ENCODE peak calls at places on chromosomes 1 and 21, in six cellular contexts. One of them, this sample, is unnamed.

GRCh38 chr1:109793486-109794318 is 30.0 kb upstream of the EPS8L3 start:
- DNase-seq in activated naive CD8-positive, alpha-beta T cell treated with anti-CD3 and anti-CD28 coated beads for 36 hours: peak; percentile 53
- DNase-seq in foreskin keratinocyte: peak; percentile 71
- DNase-seq in activated CD4-positive, alpha-beta T cell treated with anti-CD3 and anti-CD28 coated beads, Interleukin-2, amount 50 U/mL, for 1 hour: peak; percentile 34
- DNase-seq in gastrocnemius medialis: peak; percentile 12
- DNase-seq in germinal center: no peak
- DNase-seq in this sample: no peak

GRCh38 chr1:223707270-223708000 is 4.9 kb upstream of the CAPN2 start:
- DNase-seq in gastrocnemius medialis: peak; percentile 82
- DNase-seq in germinal center: no peak
- DNase-seq in activated naive CD8-positive, alpha-beta T cell treated with anti-CD3 and anti-CD28 coated beads for 36 hours: no peak
- DNase-seq in activated CD4-positive, alpha-beta T cell treated with anti-CD3 and anti-CD28 coated beads, Interleukin-2, amount 50 U/mL, for 1 hour: no peak
- DNase-seq in foreskin keratinocyte: peak; percentile 95
- DNase-seq in this sample: no peak

GRCh38 chr1:71156633-71157032 is 75.8 kb upstream of the ZRANB2 start:
- DNase-seq in foreskin keratinocyte: no peak
- DNase-seq in germinal center: no peak
- DNase-seq in activated CD4-positive, alpha-beta T cell treated with anti-CD3 and anti-CD28 coated beads, Interleukin-2, amount 50 U/mL, for 1 hour: no peak
- DNase-seq in gastrocnemius medialis: no peak
- DNase-seq in activated naive CD8-positive, alpha-beta T cell treated with anti-CD3 and anti-CD28 coated beads for 36 hours: no peak
- DNase-seq in this sample: no peak

GRCh38 chr1:58032621-58033073 is 513.9 kb downstream of the OMA1 start:
- DNase-seq in foreskin keratinocyte: no peak
- DNase-seq in activated naive CD8-positive, alpha-beta T cell treated with anti-CD3 and anti-CD28 coated beads for 36 hours: no peak
- DNase-seq in activated CD4-positive, alpha-beta T cell treated with anti-CD3 and anti-CD28 coated beads, Interleukin-2, amount 50 U/mL, for 1 hour: no peak
- DNase-seq in gastrocnemius medialis: no peak
- DNase-seq in germinal center: no peak
- DNase-seq in this sample: no peak

GRCh38 chr21:45418301-45419071 is 13.5 kb downstream of the COL18A1 start:
- DNase-seq in activated CD4-positive, alpha-beta T cell treated with anti-CD3 and anti-CD28 coated beads, Interleukin-2, amount 50 U/mL, for 1 hour: no peak
- DNase-seq in germinal center: no peak
- DNase-seq in foreskin keratinocyte: no peak
- DNase-seq in gastrocnemius medialis: no peak
- DNase-seq in activated naive CD8-positive, alpha-beta T cell treated with anti-CD3 and anti-CD28 coated beads for 36 hours: no peak
- DNase-seq in this sample: no peak

GRCh38 chr1:243841507-243841906 is 8.5 kb downstream of the AKT3 start:
- DNase-seq in activated naive CD8-positive, alpha-beta T cell treated with anti-CD3 and anti-CD28 coated beads for 36 hours: no peak
- DNase-seq in foreskin keratinocyte: no peak
- DNase-seq in germinal center: no peak
- DNase-seq in gastrocnemius medialis: no peak
- DNase-seq in activated CD4-positive, alpha-beta T cell treated with anti-CD3 and anti-CD28 coated beads, Interleukin-2, amount 50 U/mL, for 1 hour: no peak
- DNase-seq in this sample: no peak

GRCh38 chr1:11731719-11732283 is 4.1 kb upstream of the AGTRAP start:
- DNase-seq in foreskin keratinocyte: peak; percentile 54
- DNase-seq in germinal center: no peak
- DNase-seq in activated CD4-positive, alpha-beta T cell treated with anti-CD3 and anti-CD28 coated beads, Interleukin-2, amount 50 U/mL, for 1 hour: no peak
- DNase-seq in activated naive CD8-positive, alpha-beta T cell treated with anti-CD3 and anti-CD28 coated beads for 36 hours: peak; percentile 44
- DNase-seq in gastrocnemius medialis: peak; percentile 90
- DNase-seq in this sample: no peak

GRCh38 chr1:66271904-66272254 is 262.1 kb upstream of the SGIP1 start:
- DNase-seq in foreskin keratinocyte: peak; percentile 56
- DNase-seq in activated naive CD8-positive, alpha-beta T cell treated with anti-CD3 and anti-CD28 coated beads for 36 hours: no peak
- DNase-seq in germinal center: no peak
- DNase-seq in activated CD4-positive, alpha-beta T cell treated with anti-CD3 and anti-CD28 coated beads, Interleukin-2, amount 50 U/mL, for 1 hour: no peak
- DNase-seq in gastrocnemius medialis: peak; percentile 71
- DNase-seq in this sample: no peak

GRCh38 chr1:150876111-150876434 is 326 bp downstream of the ARNT start:
- DNase-seq in gastrocnemius medialis: peak; percentile 59
- DNase-seq in activated naive CD8-positive, alpha-beta T cell treated with anti-CD3 and anti-CD28 coated beads for 36 hours: no peak
- DNase-seq in germinal center: no peak
- DNase-seq in activated CD4-positive, alpha-beta T cell treated with anti-CD3 and anti-CD28 coated beads, Interleukin-2, amount 50 U/mL, for 1 hour: no peak
- DNase-seq in foreskin keratinocyte: peak; percentile 6
- DNase-seq in this sample: no peak

GRCh38 chr21:34822957-34823356 is 154.2 kb downstream of the CLIC6 start:
- DNase-seq in foreskin keratinocyte: peak; percentile 66
- DNase-seq in activated naive CD8-positive, alpha-beta T cell treated with anti-CD3 and anti-CD28 coated beads for 36 hours: no peak
- DNase-seq in germinal center: no peak
- DNase-seq in activated CD4-positive, alpha-beta T cell treated with anti-CD3 and anti-CD28 coated beads, Interleukin-2, amount 50 U/mL, for 1 hour: no peak
- DNase-seq in gastrocnemius medialis: no peak
- DNase-seq in this sample: no peak

GRCh38 chr1:23810818-23811420 is 10.4 kb upstream of the GALE start:
- DNase-seq in germinal center: peak; percentile 88
- DNase-seq in activated CD4-positive, alpha-beta T cell treated with anti-CD3 and anti-CD28 coated beads, Interleukin-2, amount 50 U/mL, for 1 hour: peak; percentile 53
- DNase-seq in foreskin keratinocyte: no peak
- DNase-seq in gastrocnemius medialis: no peak
- DNase-seq in activated naive CD8-positive, alpha-beta T cell treated with anti-CD3 and anti-CD28 coated beads for 36 hours: peak; percentile 54
- DNase-seq in this sample: peak; percentile 86

GRCh38 chr1:53316058-53316741 is 11.7 kb downstream of the LRP8 start:
- DNase-seq in foreskin keratinocyte: no peak
- DNase-seq in germinal center: no peak
- DNase-seq in activated CD4-positive, alpha-beta T cell treated with anti-CD3 and anti-CD28 coated beads, Interleukin-2, amount 50 U/mL, for 1 hour: no peak
- DNase-seq in activated naive CD8-positive, alpha-beta T cell treated with anti-CD3 and anti-CD28 coated beads for 36 hours: no peak
- DNase-seq in gastrocnemius medialis: no peak
- DNase-seq in this sample: no peak

GRCh38 chr1:225476538-225476988 is 48.7 kb upstream of the LBR start:
- DNase-seq in activated naive CD8-positive, alpha-beta T cell treated with anti-CD3 and anti-CD28 coated beads for 36 hours: peak; percentile 38
- DNase-seq in activated CD4-positive, alpha-beta T cell treated with anti-CD3 and anti-CD28 coated beads, Interleukin-2, amount 50 U/mL, for 1 hour: no peak
- DNase-seq in gastrocnemius medialis: no peak
- DNase-seq in foreskin keratinocyte: no peak
- DNase-seq in germinal center: no peak
- DNase-seq in this sample: no peak

GRCh38 chr1:98086796-98087195 is 166.0 kb upstream of the DPYD start:
- DNase-seq in activated naive CD8-positive, alpha-beta T cell treated with anti-CD3 and anti-CD28 coated beads for 36 hours: no peak
- DNase-seq in germinal center: no peak
- DNase-seq in foreskin keratinocyte: peak; percentile 95
- DNase-seq in gastrocnemius medialis: no peak
- DNase-seq in activated CD4-positive, alpha-beta T cell treated with anti-CD3 and anti-CD28 coated beads, Interleukin-2, amount 50 U/mL, for 1 hour: no peak
- DNase-seq in this sample: no peak

GRCh38 chr21:42089093-42089631 is 18.0 kb downstream of the UMODL1 start:
- DNase-seq in foreskin keratinocyte: no peak
- DNase-seq in activated naive CD8-positive, alpha-beta T cell treated with anti-CD3 and anti-CD28 coated beads for 36 hours: no peak
- DNase-seq in gastrocnemius medialis: no peak
- DNase-seq in germinal center: no peak
- DNase-seq in activated CD4-positive, alpha-beta T cell treated with anti-CD3 and anti-CD28 coated beads, Interleukin-2, amount 50 U/mL, for 1 hour: no peak
- DNase-seq in this sample: no peak

GRCh38 chr1:52348704-52349301 is 17.2 kb downstream of the CC2D1B start:
- DNase-seq in activated naive CD8-positive, alpha-beta T cell treated with anti-CD3 and anti-CD28 coated beads for 36 hours: no peak
- DNase-seq in gastrocnemius medialis: no peak
- DNase-seq in germinal center: no peak
- DNase-seq in activated CD4-positive, alpha-beta T cell treated with anti-CD3 and anti-CD28 coated beads, Interleukin-2, amount 50 U/mL, for 1 hour: no peak
- DNase-seq in foreskin keratinocyte: no peak
- DNase-seq in this sample: no peak

GRCh38 chr1:184260382-184260781 is 126.4 kb upstream of the C1orf21 start:
- DNase-seq in activated naive CD8-positive, alpha-beta T cell treated with anti-CD3 and anti-CD28 coated beads for 36 hours: no peak
- DNase-seq in germinal center: no peak
- DNase-seq in foreskin keratinocyte: peak; percentile 81
- DNase-seq in activated CD4-positive, alpha-beta T cell treated with anti-CD3 and anti-CD28 coated beads, Interleukin-2, amount 50 U/mL, for 1 hour: no peak
- DNase-seq in gastrocnemius medialis: no peak
- DNase-seq in this sample: no peak

GRCh38 chr1:18954270-18955071 is 2.0 kb downstream of the IFFO2 start:
- DNase-seq in foreskin keratinocyte: no peak
- DNase-seq in germinal center: no peak
- DNase-seq in activated CD4-positive, alpha-beta T cell treated with anti-CD3 and anti-CD28 coated beads, Interleukin-2, amount 50 U/mL, for 1 hour: no peak
- DNase-seq in gastrocnemius medialis: no peak
- DNase-seq in activated naive CD8-positive, alpha-beta T cell treated with anti-CD3 and anti-CD28 coated beads for 36 hours: no peak
- DNase-seq in this sample: no peak

GRCh38 chr1:85047472-85048295 is 616 bp downstream of the MCOLN3 start:
- DNase-seq in activated CD4-positive, alpha-beta T cell treated with anti-CD3 and anti-CD28 coated beads, Interleukin-2, amount 50 U/mL, for 1 hour: no peak
- DNase-seq in germinal center: no peak
- DNase-seq in gastrocnemius medialis: no peak
- DNase-seq in activated naive CD8-positive, alpha-beta T cell treated with anti-CD3 and anti-CD28 coated beads for 36 hours: no peak
- DNase-seq in foreskin keratinocyte: no peak
- DNase-seq in this sample: peak; percentile 24

GRCh38 chr21:15144026-15144425 is 79.2 kb upstream of the NRIP1 start:
- DNase-seq in germinal center: no peak
- DNase-seq in gastrocnemius medialis: no peak
- DNase-seq in activated CD4-positive, alpha-beta T cell treated with anti-CD3 and anti-CD28 coated beads, Interleukin-2, amount 50 U/mL, for 1 hour: no peak
- DNase-seq in foreskin keratinocyte: no peak
- DNase-seq in activated naive CD8-positive, alpha-beta T cell treated with anti-CD3 and anti-CD28 coated beads for 36 hours: no peak
- DNase-seq in this sample: no peak

GRCh38 chr21:34198232-34199120 is 125.1 kb downstream of the MRPS6 start:
- DNase-seq in foreskin keratinocyte: no peak
- DNase-seq in gastrocnemius medialis: no peak
- DNase-seq in germinal center: no peak
- DNase-seq in activated naive CD8-positive, alpha-beta T cell treated with anti-CD3 and anti-CD28 coated beads for 36 hours: peak; percentile 28
- DNase-seq in activated CD4-positive, alpha-beta T cell treated with anti-CD3 and anti-CD28 coated beads, Interleukin-2, amount 50 U/mL, for 1 hour: no peak
- DNase-seq in this sample: peak; percentile 47

GRCh38 chr1:156865258-156865657 is 4.6 kb downstream of the NTRK1 start:
- DNase-seq in gastrocnemius medialis: no peak
- DNase-seq in activated CD4-positive, alpha-beta T cell treated with anti-CD3 and anti-CD28 coated beads, Interleukin-2, amount 50 U/mL, for 1 hour: no peak
- DNase-seq in foreskin keratinocyte: no peak
- DNase-seq in activated naive CD8-positive, alpha-beta T cell treated with anti-CD3 and anti-CD28 coated beads for 36 hours: no peak
- DNase-seq in germinal center: no peak
- DNase-seq in this sample: no peak

GRCh38 chr1:189609206-189609605 is 868.5 kb downstream of the BRINP3 start:
- DNase-seq in gastrocnemius medialis: no peak
- DNase-seq in germinal center: no peak
- DNase-seq in activated naive CD8-positive, alpha-beta T cell treated with anti-CD3 and anti-CD28 coated beads for 36 hours: no peak
- DNase-seq in activated CD4-positive, alpha-beta T cell treated with anti-CD3 and anti-CD28 coated beads, Interleukin-2, amount 50 U/mL, for 1 hour: no peak
- DNase-seq in foreskin keratinocyte: no peak
- DNase-seq in this sample: no peak

GRCh38 chr1:66633128-66633527 is 99.2 kb downstream of the SGIP1 start:
- DNase-seq in foreskin keratinocyte: no peak
- DNase-seq in activated CD4-positive, alpha-beta T cell treated with anti-CD3 and anti-CD28 coated beads, Interleukin-2, amount 50 U/mL, for 1 hour: no peak
- DNase-seq in germinal center: no peak
- DNase-seq in activated naive CD8-positive, alpha-beta T cell treated with anti-CD3 and anti-CD28 coated beads for 36 hours: no peak
- DNase-seq in gastrocnemius medialis: no peak
- DNase-seq in this sample: no peak

GRCh38 chr1:84619383-84620093 is 45.3 kb upstream of the CTBS start:
- DNase-seq in gastrocnemius medialis: no peak
- DNase-seq in foreskin keratinocyte: peak; percentile 70
- DNase-seq in germinal center: no peak
- DNase-seq in activated naive CD8-positive, alpha-beta T cell treated with anti-CD3 and anti-CD28 coated beads for 36 hours: peak; percentile 52
- DNase-seq in activated CD4-positive, alpha-beta T cell treated with anti-CD3 and anti-CD28 coated beads, Interleukin-2, amount 50 U/mL, for 1 hour: no peak
- DNase-seq in this sample: no peak

GRCh38 chr1:202343652-202344349 is 2.1 kb upstream of the UBE2T start:
- DNase-seq in germinal center: no peak
- DNase-seq in activated CD4-positive, alpha-beta T cell treated with anti-CD3 and anti-CD28 coated beads, Interleukin-2, amount 50 U/mL, for 1 hour: no peak
- DNase-seq in gastrocnemius medialis: no peak
- DNase-seq in foreskin keratinocyte: no peak
- DNase-seq in activated naive CD8-positive, alpha-beta T cell treated with anti-CD3 and anti-CD28 coated beads for 36 hours: no peak
- DNase-seq in this sample: peak; percentile 51

GRCh38 chr1:236734141-236734765 is 48.0 kb downstream of the ACTN2 start:
- DNase-seq in foreskin keratinocyte: no peak
- DNase-seq in germinal center: no peak
- DNase-seq in activated naive CD8-positive, alpha-beta T cell treated with anti-CD3 and anti-CD28 coated beads for 36 hours: no peak
- DNase-seq in activated CD4-positive, alpha-beta T cell treated with anti-CD3 and anti-CD28 coated beads, Interleukin-2, amount 50 U/mL, for 1 hour: no peak
- DNase-seq in gastrocnemius medialis: no peak
- DNase-seq in this sample: peak; percentile 10

GRCh38 chr1:69568435-69569280 is 936 bp downstream of the LRRC7 start:
- DNase-seq in germinal center: peak; percentile 3
- DNase-seq in foreskin keratinocyte: no peak
- DNase-seq in activated naive CD8-positive, alpha-beta T cell treated with anti-CD3 and anti-CD28 coated beads for 36 hours: no peak
- DNase-seq in gastrocnemius medialis: no peak
- DNase-seq in activated CD4-positive, alpha-beta T cell treated with anti-CD3 and anti-CD28 coated beads, Interleukin-2, amount 50 U/mL, for 1 hour: no peak
- DNase-seq in this sample: no peak

GRCh38 chr1:51313268-51313852 is 17.0 kb downstream of the TTC39A start:
- DNase-seq in germinal center: no peak
- DNase-seq in gastrocnemius medialis: no peak
- DNase-seq in activated CD4-positive, alpha-beta T cell treated with anti-CD3 and anti-CD28 coated beads, Interleukin-2, amount 50 U/mL, for 1 hour: no peak
- DNase-seq in activated naive CD8-positive, alpha-beta T cell treated with anti-CD3 and anti-CD28 coated beads for 36 hours: no peak
- DNase-seq in foreskin keratinocyte: no peak
- DNase-seq in this sample: no peak

GRCh38 chr1:19798486-19799232 is 1.1 kb downstream of the TMCO4 start:
- DNase-seq in gastrocnemius medialis: no peak
- DNase-seq in activated naive CD8-positive, alpha-beta T cell treated with anti-CD3 and anti-CD28 coated beads for 36 hours: no peak
- DNase-seq in foreskin keratinocyte: no peak
- DNase-seq in activated CD4-positive, alpha-beta T cell treated with anti-CD3 and anti-CD28 coated beads, Interleukin-2, amount 50 U/mL, for 1 hour: no peak
- DNase-seq in germinal center: no peak
- DNase-seq in this sample: no peak

GRCh38 chr1:151164732-151165280 is 896 bp downstream of the LYSMD1 start:
- DNase-seq in germinal center: no peak
- DNase-seq in activated CD4-positive, alpha-beta T cell treated with anti-CD3 and anti-CD28 coated beads, Interleukin-2, amount 50 U/mL, for 1 hour: no peak
- DNase-seq in gastrocnemius medialis: no peak
- DNase-seq in activated naive CD8-positive, alpha-beta T cell treated with anti-CD3 and anti-CD28 coated beads for 36 hours: no peak
- DNase-seq in foreskin keratinocyte: no peak
- DNase-seq in this sample: no peak

GRCh38 chr1:192943108-192943507 is 116.1 kb downstream of the UCHL5 start:
- DNase-seq in foreskin keratinocyte: no peak
- DNase-seq in activated CD4-positive, alpha-beta T cell treated with anti-CD3 and anti-CD28 coated beads, Interleukin-2, amount 50 U/mL, for 1 hour: no peak
- DNase-seq in activated naive CD8-positive, alpha-beta T cell treated with anti-CD3 and anti-CD28 coated beads for 36 hours: no peak
- DNase-seq in gastrocnemius medialis: no peak
- DNase-seq in germinal center: no peak
- DNase-seq in this sample: no peak

GRCh38 chr1:83827731-83828130 is 171.2 kb downstream of the TTLL7 start:
- DNase-seq in gastrocnemius medialis: no peak
- DNase-seq in germinal center: no peak
- DNase-seq in foreskin keratinocyte: no peak
- DNase-seq in activated naive CD8-positive, alpha-beta T cell treated with anti-CD3 and anti-CD28 coated beads for 36 hours: no peak
- DNase-seq in activated CD4-positive, alpha-beta T cell treated with anti-CD3 and anti-CD28 coated beads, Interleukin-2, amount 50 U/mL, for 1 hour: no peak
- DNase-seq in this sample: no peak

GRCh38 chr1:85091647-85092295 is 43.5 kb upstream of the MCOLN3 start:
- DNase-seq in activated naive CD8-positive, alpha-beta T cell treated with anti-CD3 and anti-CD28 coated beads for 36 hours: peak; percentile 9
- DNase-seq in activated CD4-positive, alpha-beta T cell treated with anti-CD3 and anti-CD28 coated beads, Interleukin-2, amount 50 U/mL, for 1 hour: no peak
- DNase-seq in germinal center: no peak
- DNase-seq in foreskin keratinocyte: no peak
- DNase-seq in gastrocnemius medialis: no peak
- DNase-seq in this sample: peak; percentile 3

GRCh38 chr1:187038789-187039188 is 210.0 kb downstream of the PLA2G4A start:
- DNase-seq in activated CD4-positive, alpha-beta T cell treated with anti-CD3 and anti-CD28 coated beads, Interleukin-2, amount 50 U/mL, for 1 hour: no peak
- DNase-seq in activated naive CD8-positive, alpha-beta T cell treated with anti-CD3 and anti-CD28 coated beads for 36 hours: no peak
- DNase-seq in germinal center: no peak
- DNase-seq in gastrocnemius medialis: no peak
- DNase-seq in foreskin keratinocyte: peak; percentile 61
- DNase-seq in this sample: no peak

GRCh38 chr1:151976868-151977267 is 16.8 kb downstream of the S100A10 start:
- DNase-seq in germinal center: no peak
- DNase-seq in gastrocnemius medialis: no peak
- DNase-seq in activated CD4-positive, alpha-beta T cell treated with anti-CD3 and anti-CD28 coated beads, Interleukin-2, amount 50 U/mL, for 1 hour: no peak
- DNase-seq in foreskin keratinocyte: peak; percentile 47
- DNase-seq in activated naive CD8-positive, alpha-beta T cell treated with anti-CD3 and anti-CD28 coated beads for 36 hours: no peak
- DNase-seq in this sample: no peak

GRCh38 chr1:107477233-107477632 is 336.4 kb downstream of the NTNG1 start:
- DNase-seq in activated CD4-positive, alpha-beta T cell treated with anti-CD3 and anti-CD28 coated beads, Interleukin-2, amount 50 U/mL, for 1 hour: no peak
- DNase-seq in germinal center: peak; percentile 4
- DNase-seq in gastrocnemius medialis: no peak
- DNase-seq in activated naive CD8-positive, alpha-beta T cell treated with anti-CD3 and anti-CD28 coated beads for 36 hours: no peak
- DNase-seq in foreskin keratinocyte: no peak
- DNase-seq in this sample: peak; percentile 34

GRCh38 chr1:17018849-17019248 is 7.1 kb upstream of the ATP13A2 start:
- DNase-seq in foreskin keratinocyte: no peak
- DNase-seq in germinal center: no peak
- DNase-seq in gastrocnemius medialis: no peak
- DNase-seq in activated naive CD8-positive, alpha-beta T cell treated with anti-CD3 and anti-CD28 coated beads for 36 hours: no peak
- DNase-seq in activated CD4-positive, alpha-beta T cell treated with anti-CD3 and anti-CD28 coated beads, Interleukin-2, amount 50 U/mL, for 1 hour: no peak
- DNase-seq in this sample: peak; percentile 32

GRCh38 chr1:78240755-78241154 is 195.0 kb downstream of the GIPC2 start:
- DNase-seq in activated CD4-positive, alpha-beta T cell treated with anti-CD3 and anti-CD28 coated beads, Interleukin-2, amount 50 U/mL, for 1 hour: no peak
- DNase-seq in foreskin keratinocyte: no peak
- DNase-seq in gastrocnemius medialis: no peak
- DNase-seq in germinal center: no peak
- DNase-seq in activated naive CD8-positive, alpha-beta T cell treated with anti-CD3 and anti-CD28 coated beads for 36 hours: no peak
- DNase-seq in this sample: no peak